ENCODE peak calls at places on chromosomes 3 and 15, in five cellular contexts. U is heart left ventricle, C is K562, N is pancreas, I is ovary. T is an unnamed sample.

GRCh38 chr15:25985179-25985578 is 122.1 kb upstream of the ATP10A start:
- DNase-seq in U (no peak), C (no peak), N (no peak), I (no peak), T (no peak)

GRCh38 chr3:57011022-57011421 is 49.4 kb upstream of the SPATA12 start:
- DNase-seq in U (no peak), C (no peak), N (no peak), I (no peak), T (no peak)

GRCh38 chr3:60609446-60609845 is 641.8 kb downstream of the FHIT start:
- DNase-seq in U (no peak), C (no peak), N (no peak), I (no peak), T (no peak)

GRCh38 chr3:10930641-10931040 is 61.9 kb upstream of the SLC6A1 start:
- DNase-seq in U (no peak), C (no peak), N (no peak), I (no peak), T (no peak)

GRCh38 chr3:175672119-175672689 is 813.1 kb downstream of the NAALADL2 start:
- DNase-seq in U (no peak), C (no peak), N (no peak), I (no peak), T (no peak)

GRCh38 chr3:45841380-45841700 is 579 bp downstream of the LZTFL1 start:
- DNase-seq in U (no peak), C (peak; percentile 33), N (no peak), I (peak; percentile 31), T (no peak)

GRCh38 chr3:30605706-30606300 is 598 bp upstream of the TGFBR2 start:
- DNase-seq in U (no peak), C (no peak), N (no peak), I (no peak), T (no peak)

GRCh38 chr3:8460815-8461482 is 40.7 kb upstream of the LMCD1 start:
- DNase-seq in U (no peak), C (no peak), N (no peak), I (no peak), T (no peak)

GRCh38 chr3:89184151-89184550 is 76.7 kb downstream of the EPHA3 start:
- DNase-seq in U (no peak), C (no peak), N (no peak), I (no peak), T (no peak)

GRCh38 chr15:40511472-40512133 is 40.8 kb downstream of the CHST14 start:
- DNase-seq in U (peak; percentile 92), C (peak; percentile 89), N (peak; percentile 89), I (peak; percentile 96), T (peak; percentile 78)

GRCh38 chr15:96121521-96121920 is 209.0 kb upstream of the NR2F2 start:
- DNase-seq in U (no peak), C (no peak), N (no peak), I (no peak), T (no peak)

GRCh38 chr3:99191186-99191585 is 289.7 kb upstream of the DCBLD2 start:
- DNase-seq in U (no peak), C (no peak), N (no peak), I (no peak), T (no peak)

GRCh38 chr3:48898383-48899234 is at the start of gene SLC25A20:
- DNase-seq in U (peak; percentile 97), C (peak; percentile 91), N (peak; percentile 97), I (peak; percentile 91), T (peak; percentile 93)

GRCh38 chr3:172061724-172062184 is 22.4 kb downstream of the FNDC3B start:
- DNase-seq in U (no peak), C (no peak), N (no peak), I (no peak), T (no peak)

GRCh38 chr3:134517796-134518195 is 31.9 kb downstream of the CEP63 start:
- DNase-seq in U (no peak), C (no peak), N (no peak), I (no peak), T (no peak)

GRCh38 chr3:13461169-13462124 is 18.7 kb upstream of the HDAC11 start:
- DNase-seq in U (peak; percentile 79), C (peak; percentile 93), N (peak; percentile 79), I (peak; percentile 56), T (peak; percentile 51)

GRCh38 chr3:107412376-107412775 is 35.1 kb downstream of the CCDC54 start:
- DNase-seq in U (no peak), C (no peak), N (no peak), I (no peak), T (no peak)

GRCh38 chr3:172129868-172130751 is 90.7 kb downstream of the FNDC3B start:
- DNase-seq in U (peak; percentile 88), C (peak; percentile 93), N (peak; percentile 86), I (peak; percentile 86), T (peak; percentile 94)

GRCh38 chr3:133833880-133834620 is 28.4 kb downstream of the SRPRB start:
- DNase-seq in U (no peak), C (peak; percentile 19), N (no peak), I (no peak), T (no peak)

GRCh38 chr3:55162031-55162784 is 234.3 kb upstream of the LRTM1 start:
- DNase-seq in U (no peak), C (no peak), N (no peak), I (no peak), T (no peak)

GRCh38 chr15:64930778-64931240 is 19.1 kb downstream of the ANKDD1A start:
- DNase-seq in U (no peak), C (peak; percentile 23), N (no peak), I (no peak), T (no peak)

GRCh38 chr15:52277575-52277974 is 18.0 kb downstream of the MYO5C start:
- DNase-seq in U (no peak), C (no peak), N (no peak), I (no peak), T (no peak)

GRCh38 chr3:143507735-143508580 is 340.3 kb downstream of the SLC9A9 start:
- DNase-seq in U (no peak), C (no peak), N (no peak), I (no peak), T (no peak)

GRCh38 chr3:12741205-12741604 is 17.9 kb downstream of the TMEM40 start:
- DNase-seq in U (no peak), C (no peak), N (no peak), I (no peak), T (no peak)

GRCh38 chr15:31169558-31169957 is 68.0 kb upstream of the TRPM1 start:
- DNase-seq in U (no peak), C (no peak), N (no peak), I (no peak), T (no peak)

GRCh38 chr3:123552095-123552714 is 32.6 kb downstream of the HACD2 start:
- DNase-seq in U (no peak), C (peak; percentile 3), N (no peak), I (no peak), T (no peak)

GRCh38 chr3:64267774-64268604 is 42.7 kb upstream of the PRICKLE2 start:
- DNase-seq in U (peak; percentile 76), C (no peak), N (peak; percentile 21), I (peak; percentile 70), T (peak; percentile 45)
- H3K4me3 ChIP-seq in U (peak overlapping the region; percentile 78), C (no peak overlapping the region), N (peak overlapping the region; percentile 20), I (peak overlapping the region; percentile 65), T (peak overlapping the region; percentile 51)

GRCh38 chr15:69392352-69392751 is 21.8 kb upstream of the KIF23 start:
- DNase-seq in U (no peak), C (no peak), N (no peak), I (no peak), T (no peak)

GRCh38 chr15:69391046-69391757 is 22.9 kb upstream of the KIF23 start:
- DNase-seq in U (no peak), C (no peak), N (no peak), I (no peak), T (no peak)

GRCh38 chr15:69388259-69388658 is 25.9 kb upstream of the KIF23 start:
- DNase-seq in U (peak; percentile 47), C (no peak), N (no peak), I (no peak), T (no peak)

GRCh38 chr15:69389426-69389825 is 24.7 kb upstream of the KIF23 start:
- DNase-seq in U (peak; percentile 49), C (no peak), N (peak; percentile 74), I (no peak), T (no peak)

DNA sequence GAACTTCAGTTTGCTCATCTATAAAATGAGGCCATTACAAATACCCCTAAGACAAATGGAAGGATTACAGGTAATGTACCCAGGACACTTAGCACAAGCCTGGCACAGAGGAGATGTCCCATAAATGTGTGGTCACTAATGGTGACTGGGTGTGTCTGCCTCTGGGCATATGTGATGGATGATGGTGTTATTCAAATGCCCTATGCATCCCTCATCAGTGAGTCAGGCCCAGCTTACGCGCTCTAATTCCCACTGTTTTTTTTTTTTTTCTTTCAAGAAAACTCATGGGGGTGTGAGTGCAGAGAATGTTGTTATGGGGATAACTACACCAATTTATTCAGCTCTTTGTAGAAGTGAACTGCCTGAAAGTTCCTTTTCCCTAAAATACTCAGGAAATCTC is 23.6 kb upstream of the KIF23 start:
- DNase-seq in U (no peak), C (no peak), N (no peak), I (no peak), T (no peak)
- H3K4me1 ChIP-seq in U (peaks cover 6% of the 10 kb centered on the region), C (no peaks in the 10 kb centered on the region), N (no peaks in the 10 kb centered on the region), I (no peaks in the 10 kb centered on the region), T (no peaks in the 10 kb centered on the region)

GRCh38 chr3:49912787-49913375 is 9.2 kb upstream of the MST1R start:
- DNase-seq in U (no peak), C (no peak), N (no peak), I (no peak), T (no peak)

GRCh38 chr3:49910409-49911123 is 6.9 kb upstream of the MST1R start:
- DNase-seq in U (no peak), C (no peak), N (no peak), I (no peak), T (no peak)

GRCh38 chr3:49908378-49909199 is 4.9 kb upstream of the MST1R start:
- DNase-seq in U (no peak), C (peak; percentile 63), N (no peak), I (no peak), T (no peak)

GRCh38 chr3:49911124-49911420 is 7.4 kb upstream of the MST1R start:
- DNase-seq in U (no peak), C (no peak), N (no peak), I (no peak), T (no peak)

DNA sequence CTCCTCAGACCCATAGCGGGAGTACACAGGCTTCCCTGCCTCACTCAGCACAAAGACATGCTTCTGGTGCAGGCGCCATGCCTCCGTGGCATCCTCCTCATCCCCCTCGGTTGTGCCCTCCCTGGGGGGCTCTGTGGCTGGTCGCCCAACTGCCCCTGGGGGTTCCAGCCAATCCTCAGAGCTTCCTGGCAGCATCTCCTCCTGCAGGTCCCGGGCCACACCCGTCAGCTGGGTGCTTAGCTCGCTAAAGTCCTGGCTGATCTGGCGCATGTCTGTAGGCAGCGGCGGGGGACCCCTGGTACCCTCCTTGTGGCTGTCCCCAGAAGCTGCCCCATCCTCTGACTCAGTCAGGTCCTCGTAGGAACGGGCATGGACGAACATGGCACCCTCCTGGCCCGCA is 7.9 kb upstream of the MST1R start:
- DNase-seq in U (no peak), C (no peak), N (no peak), I (no peak), T (no peak)
- H3K4me3 ChIP-seq in U (no peak overlapping the region), C (no peak overlapping the region), N (no peak overlapping the region), I (no peak overlapping the region), T (no peak overlapping the region)

GRCh38 chr3:167489571-167489970 is 15.7 kb upstream of the SERPINI2 start:
- DNase-seq in U (no peak), C (no peak), N (no peak), I (no peak), T (no peak)

GRCh38 chr3:167480748-167481147 is 6.9 kb upstream of the SERPINI2 start:
- DNase-seq in U (no peak), C (no peak), N (no peak), I (no peak), T (no peak)

GRCh38 chr3:167487556-167487955 is 13.7 kb upstream of the SERPINI2 start:
- DNase-seq in U (no peak), C (no peak), N (no peak), I (no peak), T (no peak)

GRCh38 chr3:167483708-167484475 is 10.1 kb upstream of the SERPINI2 start:
- DNase-seq in U (no peak), C (no peak), N (no peak), I (no peak), T (no peak)
- H3K4me1 ChIP-seq in U (no peaks in the 10 kb centered on the region), C (no peaks in the 10 kb centered on the region), N (no peaks in the 10 kb centered on the region), I (no peaks in the 10 kb centered on the region), T (no peaks in the 10 kb centered on the region)

T was measured in lung.